ENCODE peak calls at places on chromosomes 1 and 21, in four cellular contexts. One of them, this sample, is unnamed.

GRCh38 chr1:2840036-2840809 is 38.7 kb upstream of the TTC34 start:
- DNase-seq in GM06990: no peak
- DNase-seq in IMR-90: no peak
- DNase-seq in fibroblast of mammary gland: no peak
- DNase-seq in this sample: no peak

GRCh38 chr1:206430031-206430983 is 40.0 kb upstream of the IKBKE start:
- DNase-seq in GM06990: peak
- DNase-seq in IMR-90: peak
- DNase-seq in fibroblast of mammary gland: peak
- DNase-seq in this sample: no peak

GRCh38 chr21:19998450-19998849 is 999.8 kb upstream of the NCAM2 start:
- DNase-seq in IMR-90: no peak
- DNase-seq in GM06990: no peak
- DNase-seq in fibroblast of mammary gland: no peak
- DNase-seq in this sample: no peak

GRCh38 chr21:37065561-37066177 is 7.2 kb downstream of the PIGP start:
- DNase-seq in GM06990: no peak
- DNase-seq in fibroblast of mammary gland: no peak
- DNase-seq in IMR-90: no peak
- DNase-seq in this sample: no peak

GRCh38 chr1:181076852-181077251 is 11.6 kb upstream of the IER5 start:
- DNase-seq in IMR-90: no peak
- DNase-seq in GM06990: no peak
- DNase-seq in fibroblast of mammary gland: no peak
- DNase-seq in this sample: no peak

GRCh38 chr1:41455479-41456271 is 28.8 kb downstream of the EDN2 start:
- DNase-seq in fibroblast of mammary gland: peak
- DNase-seq in IMR-90: peak
- DNase-seq in GM06990: no peak
- DNase-seq in this sample: no peak

GRCh38 chr1:34406377-34406776 is 229.7 kb downstream of the C1orf94 start:
- DNase-seq in fibroblast of mammary gland: no peak
- DNase-seq in IMR-90: no peak
- DNase-seq in GM06990: no peak
- DNase-seq in this sample: no peak

GRCh38 chr1:119771016-119771415 is 2.3 kb upstream of the HMGCS2 start:
- DNase-seq in fibroblast of mammary gland: peak
- DNase-seq in GM06990: no peak
- DNase-seq in IMR-90: peak
- DNase-seq in this sample: peak

GRCh38 chr21:45449658-45450502 is 44.9 kb downstream of the COL18A1 start:
- DNase-seq in IMR-90: no peak
- DNase-seq in fibroblast of mammary gland: no peak
- DNase-seq in GM06990: no peak
- DNase-seq in this sample: no peak

GRCh38 chr1:83077411-83077810 is 921.5 kb downstream of the TTLL7 start:
- DNase-seq in IMR-90: no peak
- DNase-seq in GM06990: no peak
- DNase-seq in fibroblast of mammary gland: peak
- DNase-seq in this sample: no peak

GRCh38 chr1:20290624-20291597 is at the start of gene VWA5B1:
- DNase-seq in fibroblast of mammary gland: no peak
- DNase-seq in GM06990: no peak
- DNase-seq in IMR-90: no peak
- DNase-seq in this sample: peak

GRCh38 chr1:79204774-79205173 is 198.2 kb upstream of the ADGRL4 start:
- DNase-seq in GM06990: no peak
- DNase-seq in IMR-90: no peak
- DNase-seq in fibroblast of mammary gland: no peak
- DNase-seq in this sample: no peak

GRCh38 chr1:50278961-50279360 is 144.3 kb downstream of the DMRTA2 start:
- DNase-seq in IMR-90: no peak
- DNase-seq in GM06990: no peak
- DNase-seq in fibroblast of mammary gland: no peak
- DNase-seq in this sample: peak

GRCh38 chr1:213163278-213163711 is 112.3 kb downstream of the RPS6KC1 start:
- DNase-seq in IMR-90: no peak
- DNase-seq in fibroblast of mammary gland: peak
- DNase-seq in GM06990: no peak
- DNase-seq in this sample: no peak

GRCh38 chr1:165075725-165076370 is 280.7 kb downstream of the LMX1A start:
- DNase-seq in fibroblast of mammary gland: peak
- DNase-seq in GM06990: no peak
- DNase-seq in IMR-90: peak
- DNase-seq in this sample: peak

DNA sequence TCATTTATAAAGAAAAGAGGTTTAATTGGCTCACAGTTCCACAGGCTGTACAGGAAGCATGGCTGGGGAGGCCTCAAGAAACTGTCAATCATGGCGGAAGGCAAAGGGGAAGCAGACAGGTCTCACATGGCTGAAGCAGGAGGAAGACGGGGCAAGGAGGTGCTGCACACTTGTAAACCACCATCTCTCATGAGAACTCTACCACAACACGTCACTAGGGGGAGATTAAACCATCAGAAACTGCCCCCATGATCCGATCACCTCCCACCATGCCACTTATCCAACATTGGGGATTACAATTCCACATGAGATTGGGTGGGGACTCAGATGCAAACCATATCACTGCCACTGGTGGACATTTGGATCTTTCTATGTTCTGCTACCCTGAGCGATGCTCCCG is 351.4 kb downstream of the NPHP4 start:
- DNase-seq in IMR-90: no peak
- DNase-seq in fibroblast of mammary gland: no peak
- DNase-seq in GM06990: no peak
- DNase-seq in this sample: no peak
- H3K4me3 ChIP-seq in IMR-90: no peak
- H3K4me3 ChIP-seq in fibroblast of mammary gland: no peak
- H3K4me3 ChIP-seq in GM06990: no peak
- H3K4me3 ChIP-seq in this sample: no peak

GRCh38 chr1:95393434-95393833 is 159.4 kb downstream of the RWDD3 start:
- DNase-seq in fibroblast of mammary gland: no peak
- DNase-seq in IMR-90: no peak
- DNase-seq in GM06990: no peak
- DNase-seq in this sample: no peak
- H3K4me3 ChIP-seq in fibroblast of mammary gland: no peak
- H3K4me3 ChIP-seq in IMR-90: no peak
- H3K4me3 ChIP-seq in GM06990: no peak
- H3K4me3 ChIP-seq in this sample: no peak

DNA sequence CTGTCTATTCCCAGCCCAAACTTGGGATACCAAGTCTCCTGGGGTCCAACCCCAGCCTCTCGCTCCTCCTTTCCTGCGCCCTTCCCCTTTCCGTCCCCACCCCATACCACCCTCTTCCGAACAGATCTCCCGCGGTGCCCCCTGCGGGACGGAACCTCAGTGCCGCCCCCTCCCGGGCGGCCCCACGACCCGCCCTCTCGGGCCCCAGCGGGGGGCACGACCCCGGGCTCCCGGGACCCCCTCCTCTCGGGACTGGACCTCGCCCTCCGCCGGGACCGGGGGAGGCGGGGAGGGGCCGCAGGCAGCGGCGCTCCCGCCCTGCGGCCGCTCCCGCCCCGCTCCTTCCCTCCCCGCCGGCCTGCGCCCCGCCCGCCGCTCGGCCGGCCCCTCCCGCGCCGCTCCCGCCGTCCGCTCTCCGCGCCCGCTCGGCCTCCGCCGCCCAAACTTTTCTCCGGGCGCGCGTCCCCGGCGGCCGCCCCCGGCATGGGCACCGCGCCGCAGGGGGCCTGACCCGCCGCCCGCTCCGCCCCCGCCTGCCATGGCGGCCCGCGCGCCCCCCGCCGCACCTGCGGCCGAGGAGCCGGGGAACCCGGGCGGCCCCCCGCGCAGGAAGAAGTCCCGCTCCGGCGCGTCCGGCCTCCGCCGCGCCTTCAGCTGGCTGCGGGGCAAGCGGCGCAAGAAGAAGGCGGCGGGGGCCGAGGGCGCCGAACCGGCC is 39.0 kb upstream of the SYNC start:
- DNase-seq in IMR-90: no peak
- DNase-seq in GM06990: no peak
- DNase-seq in fibroblast of mammary gland: no peak
- DNase-seq in this sample: peak
- H3K4me3 ChIP-seq in IMR-90: peak
- H3K4me3 ChIP-seq in GM06990: peak
- H3K4me3 ChIP-seq in fibroblast of mammary gland: peak
- H3K4me3 ChIP-seq in this sample: peak

DNA sequence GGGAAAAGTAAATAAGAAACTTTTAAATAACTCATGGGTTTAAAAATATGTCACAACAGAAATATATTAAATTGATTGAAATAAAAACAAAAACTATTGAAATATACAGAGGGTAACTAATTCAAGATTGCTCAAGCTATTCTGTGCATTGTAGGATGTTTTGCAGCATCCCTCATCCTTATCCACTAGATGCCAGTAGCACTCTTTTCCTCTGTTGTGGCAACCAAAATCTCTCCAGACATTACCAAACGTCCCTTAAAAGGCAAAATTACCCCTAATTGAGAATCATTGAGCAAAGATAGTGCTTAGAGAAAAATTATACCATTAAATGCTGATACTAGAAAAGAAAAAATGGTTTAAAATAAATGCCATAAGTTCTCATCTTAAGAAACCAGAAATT is 682.6 kb downstream of the RWDD3 start:
- DNase-seq in fibroblast of mammary gland: peak
- DNase-seq in IMR-90: peak
- DNase-seq in GM06990: no peak
- DNase-seq in this sample: no peak
- H3K4me3 ChIP-seq in fibroblast of mammary gland: no peak
- H3K4me3 ChIP-seq in IMR-90: no peak
- H3K4me3 ChIP-seq in GM06990: no peak
- H3K4me3 ChIP-seq in this sample: no peak

GRCh38 chr1:226678251-226678650 is 60.8 kb downstream of the ITPKB start:
- DNase-seq in GM06990: no peak
- DNase-seq in fibroblast of mammary gland: no peak
- DNase-seq in IMR-90: no peak
- DNase-seq in this sample: no peak
- H3K4me3 ChIP-seq in GM06990: no peak
- H3K4me3 ChIP-seq in fibroblast of mammary gland: no peak
- H3K4me3 ChIP-seq in IMR-90: no peak
- H3K4me3 ChIP-seq in this sample: no peak

DNA sequence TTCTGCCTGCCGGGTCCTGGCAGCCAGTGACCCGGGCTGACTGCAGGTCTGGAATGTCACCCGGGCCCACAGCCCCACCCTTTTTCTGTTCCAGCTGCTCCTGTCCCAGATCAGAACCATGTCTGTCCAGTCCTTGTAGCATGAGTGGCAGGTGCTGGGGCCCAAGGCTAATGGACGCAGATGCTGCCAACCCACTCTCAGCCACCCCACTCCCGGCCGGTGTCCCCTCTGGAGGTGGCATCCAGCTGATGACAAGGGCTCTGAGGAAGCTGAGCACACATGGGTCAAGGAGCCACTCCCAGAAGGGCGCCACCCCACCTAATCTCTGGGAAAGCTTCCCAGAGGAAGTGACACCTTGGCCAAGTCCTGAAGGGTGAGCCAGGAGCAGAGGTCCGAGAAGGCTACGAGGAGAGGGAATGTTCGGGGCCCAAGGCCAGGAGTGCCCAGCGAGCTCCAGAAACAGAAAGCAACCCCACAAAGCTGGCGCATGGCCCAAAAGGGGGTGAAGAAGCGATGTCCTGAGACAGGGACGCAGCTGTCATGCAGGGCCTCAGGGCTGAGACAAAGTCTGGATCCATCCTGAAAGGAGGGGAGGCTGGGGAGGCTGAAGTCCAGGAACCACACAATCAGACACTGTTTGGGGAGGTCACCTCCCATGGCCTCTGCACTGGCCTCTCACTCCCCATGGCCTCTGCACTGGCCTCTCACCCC is 39.5 kb downstream of the ACOT7 start:
- DNase-seq in IMR-90: no peak
- DNase-seq in fibroblast of mammary gland: peak
- DNase-seq in GM06990: no peak
- DNase-seq in this sample: peak
- H3K4me3 ChIP-seq in IMR-90: no peak
- H3K4me3 ChIP-seq in fibroblast of mammary gland: no peak
- H3K4me3 ChIP-seq in GM06990: no peak
- H3K4me3 ChIP-seq in this sample: no peak

GRCh38 chr1:235093685-235094592 is 34.7 kb downstream of the TOMM20 start:
- DNase-seq in GM06990: peak
- DNase-seq in fibroblast of mammary gland: peak
- DNase-seq in IMR-90: peak
- DNase-seq in this sample: peak
- H3K4me3 ChIP-seq in GM06990: no peak
- H3K4me3 ChIP-seq in fibroblast of mammary gland: no peak
- H3K4me3 ChIP-seq in IMR-90: no peak
- H3K4me3 ChIP-seq in this sample: peak

This sample was measured in H7.